ENCODE peak calls at places on chromosomes 2 and 18, in ten cellular contexts. J, D, H, L, B, Z, N, I, G and E are unnamed samples. For H3K9me3, the result is how much of the 10 kb centered on the place peaks cover.

GRCh38 chr2:31199206-31199605 is 18.1 kb downstream of the CAPN14 start:
- DNase-seq in J (no peak), D (no peak), H (no peak), L (no peak), B (no peak), Z (no peak), N (no peak), I (no peak), G (no peak), E (no peak)

GRCh38 chr2:202135111-202135874 is 62.2 kb downstream of the KIAA2012 start:
- DNase-seq in J (peak), D (peak), H (peak), L (peak), B (peak), Z (peak), N (peak), I (peak), G (no peak), E (peak)

GRCh38 chr2:198135481-198135934 is 331.1 kb downstream of the PLCL1 start:
- DNase-seq in J (no peak), D (no peak), H (no peak), L (no peak), B (no peak), Z (no peak), N (no peak), I (no peak), G (no peak), E (no peak)

GRCh38 chr2:200383380-200384110 is 77.1 kb downstream of the SPATS2L start:
- DNase-seq in J (peak), D (no peak), H (peak), L (no peak), B (peak), Z (no peak), N (no peak), I (no peak), G (no peak), E (no peak)

GRCh38 chr2:207155516-207155915 is 10.2 kb downstream of the KLF7 start:
- DNase-seq in J (peak), D (no peak), H (no peak), L (no peak), B (no peak), Z (no peak), N (no peak), I (no peak), G (no peak), E (no peak)

GRCh38 chr2:32289165-32290054 is 11.7 kb downstream of the YIPF4 start:
- DNase-seq in J (peak), D (no peak), H (peak), L (no peak), B (no peak), Z (no peak), N (no peak), I (no peak), G (no peak), E (no peak)

GRCh38 chr2:144550916-144551315 is 31.0 kb upstream of the ZEB2 start:
- DNase-seq in J (no peak), D (no peak), H (no peak), L (no peak), B (no peak), Z (no peak), N (no peak), I (no peak), G (no peak), E (no peak)

GRCh38 chr18:80229342-80229741 is 18.0 kb downstream of the PARD6G start:
- DNase-seq in J (peak), D (no peak), H (no peak), L (no peak), B (no peak), Z (no peak), N (no peak), I (no peak), G (no peak), E (no peak)

GRCh38 chr18:38551881-38552280 is 986.3 kb upstream of the CELF4 start:
- DNase-seq in J (no peak), D (no peak), H (peak), L (no peak), B (no peak), Z (no peak), N (no peak), I (peak), G (no peak), E (no peak)

GRCh38 chr2:151264157-151264835 is 2.6 kb upstream of the RBM43 start:
- DNase-seq in J (no peak), D (no peak), H (no peak), L (no peak), B (no peak), Z (no peak), N (no peak), I (no peak), G (no peak), E (no peak)

GRCh38 chr18:48335829-48336228 is 73.4 kb downstream of the ZBTB7C start:
- DNase-seq in J (no peak), D (no peak), H (no peak), L (no peak), B (no peak), Z (no peak), N (no peak), I (no peak), G (no peak), E (no peak)

GRCh38 chr2:178521304-178522150 is 41.3 kb downstream of the PLEKHA3 start:
- DNase-seq in J (no peak), D (no peak), H (no peak), L (no peak), B (no peak), Z (no peak), N (no peak), I (no peak), G (no peak), E (no peak)

GRCh38 chr2:231068525-231069222 is 12.0 kb downstream of the PSMD1 start:
- DNase-seq in J (peak), D (no peak), H (peak), L (no peak), B (no peak), Z (no peak), N (no peak), I (no peak), G (no peak), E (no peak)

GRCh38 chr2:217563081-217563480 is 439.7 kb downstream of the TNS1 start:
- DNase-seq in J (no peak), D (no peak), H (no peak), L (no peak), B (no peak), Z (no peak), N (no peak), I (no peak), G (no peak), E (no peak)

GRCh38 chr2:241309684-241310117 is 5.8 kb downstream of the HDLBP start:
- DNase-seq in J (peak), D (peak), H (peak), L (no peak), B (no peak), Z (no peak), N (no peak), I (no peak), G (no peak), E (no peak)

GRCh38 chr2:86790828-86791561 is at the start of gene CD8A:
- DNase-seq in J (peak), D (no peak), H (no peak), L (no peak), B (no peak), Z (no peak), N (no peak), I (no peak), G (no peak), E (no peak)

GRCh38 chr2:27083410-27084296 is 2.9 kb upstream of the KHK start:
- DNase-seq in J (no peak), D (no peak), H (peak), L (no peak), B (no peak), Z (no peak), N (no peak), I (no peak), G (no peak), E (no peak)

GRCh38 chr2:25479761-25480160 is 138.0 kb upstream of the DNMT3A start:
- DNase-seq in J (no peak), D (no peak), H (peak), L (no peak), B (no peak), Z (no peak), N (no peak), I (no peak), G (peak), E (no peak)

GRCh38 chr18:31248783-31249521 is 69.0 kb upstream of the DSG1 start:
- DNase-seq in J (no peak), D (no peak), H (peak), L (no peak), B (no peak), Z (no peak), N (no peak), I (no peak), G (no peak), E (no peak)

GRCh38 chr2:38665854-38666577 is at the start of gene GALM:
- DNase-seq in J (peak), D (peak), H (peak), L (peak), B (peak), Z (peak), N (peak), I (peak), G (peak), E (peak)

GRCh38 chr18:59502899-59503245 is 143.8 kb upstream of the LMAN1 start:
- DNase-seq in J (no peak), D (no peak), H (no peak), L (no peak), B (no peak), Z (no peak), N (no peak), I (no peak), G (no peak), E (no peak)

GRCh38 chr18:59505311-59505710 is 146.2 kb upstream of the LMAN1 start:
- DNase-seq in J (peak), D (no peak), H (no peak), L (no peak), B (no peak), Z (no peak), N (no peak), I (no peak), G (no peak), E (no peak)

GRCh38 chr18:59500765-59501164 is 141.7 kb upstream of the LMAN1 start:
- DNase-seq in J (no peak), D (no peak), H (peak), L (no peak), B (no peak), Z (no peak), N (no peak), I (no peak), G (no peak), E (no peak)

GRCh38 chr18:59501876-59502221 is 142.8 kb upstream of the LMAN1 start:
- DNase-seq in J (no peak), D (no peak), H (no peak), L (no peak), B (no peak), Z (no peak), N (no peak), I (no peak), G (no peak), E (no peak)

GRCh38 chr18:59502222-59502898 is 143.3 kb upstream of the LMAN1 start:
- DNase-seq in J (peak), D (no peak), H (peak), L (no peak), B (no peak), Z (no peak), N (peak), I (peak), G (peak), E (no peak)
- H3K4me3 ChIP-seq in J (peak), D (no peak), H (no peak), L (no peak), B (no peak), Z (no peak), N (no peak), I (no peak), G (no peak), E (no peak)

DNA sequence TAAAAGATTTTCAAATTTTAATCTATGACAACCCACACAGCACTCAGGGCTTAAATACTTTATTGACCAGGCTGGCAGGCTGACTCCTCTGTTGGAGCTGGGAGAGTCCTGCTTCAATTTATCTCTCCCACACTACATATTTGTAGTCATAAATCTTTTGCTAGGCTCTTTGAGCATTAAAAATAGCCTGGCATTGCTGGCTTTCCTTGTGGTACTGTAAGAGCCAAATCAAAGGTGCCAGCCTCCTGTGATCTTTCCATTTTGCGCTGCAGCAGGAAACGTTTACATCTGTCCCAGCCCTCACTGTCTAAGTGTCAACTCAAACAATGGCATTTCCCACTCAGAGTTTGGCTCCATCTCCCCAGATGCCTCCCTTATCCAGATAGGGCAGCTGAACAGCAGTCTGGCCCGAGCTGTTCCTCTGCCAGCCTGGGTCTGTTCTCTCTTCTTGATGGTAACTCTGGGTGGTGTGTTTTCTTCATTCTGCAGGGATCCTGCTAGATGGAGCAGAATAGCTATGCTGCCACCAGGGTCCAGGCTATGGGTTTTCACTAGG is 62.1 kb downstream of the LRRTM1 start:
- DNase-seq in J (no peak), D (no peak), H (no peak), L (no peak), B (no peak), Z (no peak), N (peak), I (peak), G (peak), E (no peak)
- H3K9me3 ChIP-seq in J (under half), D (under half), H (under half), L (under half), B (under half), Z (under half), N (under half), I (under half), G (under half), E (under half)

GRCh38 chr2:100870652-100871531 is 51.0 kb downstream of the NPAS2 start:
- DNase-seq in J (no peak), D (no peak), H (no peak), L (no peak), B (no peak), Z (no peak), N (no peak), I (no peak), G (no peak), E (no peak)
- TF ChIP-seq CTCF in J (no peak), D (no peak), H (peak), L (no peak), B (no peak), Z (no peak), N (peak), I (peak), G (peak), E (no peak)

DNA sequence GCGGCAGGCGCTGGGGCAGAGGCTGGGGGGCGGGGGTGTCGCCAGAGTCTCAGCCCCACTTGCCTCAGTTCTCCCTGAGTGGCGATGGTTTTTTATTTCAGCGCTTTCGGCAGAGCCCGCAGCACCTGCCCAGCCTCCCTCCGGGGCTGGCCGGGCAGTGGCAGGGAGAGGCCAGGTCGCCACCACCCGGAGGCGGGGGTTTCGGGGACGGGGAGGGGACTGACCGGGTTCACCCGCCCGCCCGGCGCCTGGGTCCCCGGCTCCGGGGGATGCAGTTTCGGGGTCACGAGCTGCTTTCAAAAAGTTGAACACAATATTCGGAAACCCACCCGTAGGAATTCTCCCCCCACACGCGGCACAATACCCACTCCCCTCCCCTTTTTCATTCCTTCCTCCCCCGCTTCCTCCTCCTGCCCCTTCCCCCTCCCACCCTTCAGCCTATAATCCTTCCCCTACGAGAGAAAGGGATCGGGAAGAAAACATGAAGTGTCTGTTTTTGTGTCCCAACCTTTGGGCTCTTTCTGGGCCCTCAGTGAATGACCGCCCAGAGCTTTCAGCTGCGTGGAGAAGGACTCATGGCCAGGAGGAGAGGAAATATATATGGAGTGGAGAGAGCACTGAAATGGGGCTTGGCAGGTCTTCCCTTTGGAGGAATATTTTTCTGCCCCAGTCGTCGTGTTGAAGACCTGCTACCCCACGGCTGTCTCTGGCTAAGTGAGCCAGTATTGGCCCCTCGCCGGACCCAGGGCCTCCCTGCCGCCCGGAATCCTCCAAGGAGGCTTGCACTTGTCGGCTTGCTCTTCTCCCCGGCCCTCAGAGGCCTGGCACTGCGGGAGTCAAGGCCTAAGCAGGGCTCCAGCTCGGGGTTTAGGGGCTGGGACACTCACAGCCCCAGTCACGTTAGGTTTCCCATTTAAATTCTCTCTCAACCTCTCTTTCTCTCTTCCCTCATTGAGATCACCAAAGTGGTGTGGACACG is 2.1 kb upstream of the SIX3 start:
- DNase-seq in J (no peak), D (no peak), H (no peak), L (no peak), B (no peak), Z (no peak), N (no peak), I (no peak), G (no peak), E (no peak)
- H3K4me3 ChIP-seq in J (no peak), D (peak), H (peak), L (peak), B (no peak), Z (peak), N (peak), I (peak), G (peak), E (peak)

GRCh38 chr2:3779650-3780049 is 76.3 kb downstream of the DCDC2C start:
- DNase-seq in J (no peak), D (no peak), H (no peak), L (no peak), B (no peak), Z (no peak), N (no peak), I (no peak), G (no peak), E (no peak)

GRCh38 chr2:3776311-3776710 is 72.9 kb downstream of the DCDC2C start:
- DNase-seq in J (no peak), D (no peak), H (no peak), L (no peak), B (no peak), Z (no peak), N (no peak), I (no peak), G (no peak), E (no peak)

GRCh38 chr2:3780477-3781402 is 77.4 kb downstream of the DCDC2C start:
- DNase-seq in J (peak), D (peak), H (no peak), L (no peak), B (peak), Z (no peak), N (peak), I (peak), G (peak), E (no peak)

GRCh38 chr2:3778841-3779505 is 75.6 kb downstream of the DCDC2C start:
- DNase-seq in J (no peak), D (no peak), H (no peak), L (no peak), B (no peak), Z (no peak), N (no peak), I (no peak), G (no peak), E (no peak)

DNA sequence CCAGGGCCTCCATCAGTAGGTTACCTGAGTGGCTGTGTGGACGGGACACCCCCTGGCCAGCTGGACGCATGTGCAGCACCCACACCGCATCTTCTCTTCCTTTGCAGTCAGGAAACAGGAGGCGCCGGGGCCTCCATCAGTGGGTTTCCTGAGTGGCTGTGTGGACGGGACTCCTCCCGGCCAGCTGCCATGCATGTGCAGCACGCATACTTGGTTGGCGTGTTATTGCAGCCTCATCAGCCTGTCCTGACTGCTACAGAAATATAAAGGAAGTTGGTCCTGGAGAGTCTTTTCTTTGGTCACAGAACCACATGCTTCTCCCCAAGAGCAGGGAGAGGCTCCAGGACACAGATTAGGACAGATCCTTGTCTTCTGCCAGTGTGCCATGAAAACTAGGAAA is 74.6 kb downstream of the DCDC2C start:
- DNase-seq in J (no peak), D (no peak), H (no peak), L (no peak), B (no peak), Z (no peak), N (no peak), I (no peak), G (no peak), E (no peak)
- H3K9me3 ChIP-seq in J (under half), D (under half), H (under half), L (under half), B (under half), Z (under half), N (under half), I (under half), G (under half), E (under half)

GRCh38 chr18:7272268-7273049 is 41.6 kb downstream of the LRRC30 start:
- DNase-seq in J (peak), D (peak), H (peak), L (peak), B (peak), Z (peak), N (peak), I (peak), G (peak), E (no peak)
- TF ChIP-seq CTCF in J (peak), D (no peak), H (peak), L (no peak), B (no peak), Z (peak), N (peak), I (peak), G (peak), E (peak)

DNA sequence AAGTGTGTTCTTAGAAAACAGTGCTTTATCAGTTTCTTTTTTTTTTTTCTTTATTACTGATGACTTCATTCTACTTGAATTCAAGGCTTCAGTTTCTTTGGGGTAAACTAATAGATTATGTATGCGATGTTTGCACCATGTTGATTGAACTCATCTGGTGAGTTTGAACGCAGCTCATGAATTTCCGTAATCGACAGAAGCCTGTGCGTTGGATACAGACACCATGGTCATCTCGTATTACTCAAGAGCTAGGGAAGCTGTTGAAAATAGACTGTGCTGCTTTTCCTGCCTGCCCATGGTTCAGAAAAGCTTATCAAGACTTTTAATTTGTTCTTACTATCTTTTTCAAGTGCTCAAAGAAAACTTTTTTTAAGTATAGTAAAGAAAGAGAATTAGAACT is 185.5 kb upstream of the NRP2 start:
- DNase-seq in J (peak), D (no peak), H (no peak), L (no peak), B (no peak), Z (no peak), N (no peak), I (no peak), G (no peak), E (no peak)
- H3K4me3 ChIP-seq in J (no peak), D (no peak), H (no peak), L (no peak), B (no peak), Z (no peak), N (no peak), I (no peak), G (no peak), E (no peak)

GRCh38 chr2:161422812-161423211 is 6.7 kb downstream of the TBR1 start:
- DNase-seq in J (no peak), D (no peak), H (no peak), L (no peak), B (no peak), Z (no peak), N (no peak), I (no peak), G (no peak), E (no peak)
- H3K9me3 ChIP-seq in J (under half), D (under half), H (under half), L (under half), B (under half), Z (under half), N (under half), I (under half), G (under half), E (under half)